ENCODE peak calls at places on chromosomes 11 and 22, in eight cellular contexts. W is left lung; N is Panc1; M is GM23338; X is cardiac muscle cell; B is adrenal gland; Y is uterus; V is CD4-positive, alpha-beta T cell. R is an unnamed sample.

GRCh38 chr11:69444381-69445130 is 36.9 kb upstream of the LINC01488 start:
- DNase-seq in W (peak; percentile 84), N (no peak), M (peak; percentile 60), X (peak; percentile 48), B (peak; percentile 53), Y (peak; percentile 75), V (no peak), R (peak; percentile 91)

GRCh38 chr11:76167590-76167989 is 38.7 kb downstream of the WNT11 start:
- DNase-seq in W (no peak), N (no peak), M (no peak), X (no peak), B (no peak), Y (no peak), V (no peak), R (no peak)

GRCh38 chr22:26592368-26593015 is 2.6 kb upstream of the TPST2 start:
- DNase-seq in W (no peak), N (no peak), M (no peak), X (no peak), B (no peak), Y (no peak), V (peak; percentile 16), R (no peak)

GRCh38 chr11:8267831-8268529 is 4.3 kb upstream of the LMO1 start:
- DNase-seq in W (no peak), N (no peak), M (peak; percentile 65), X (peak; percentile 35), B (no peak), Y (peak; percentile 9), V (peak; percentile 10), R (peak; percentile 63)

GRCh38 chr11:57163160-57163868 is 18.4 kb upstream of the LRRC55 start:
- DNase-seq in W (no peak), N (no peak), M (no peak), X (no peak), B (no peak), Y (no peak), V (no peak), R (no peak)

GRCh38 chr11:85027346-85027745 is 599.8 kb downstream of the DLG2 start:
- DNase-seq in W (no peak), N (no peak), M (no peak), X (no peak), B (no peak), Y (no peak), V (no peak), R (no peak)

GRCh38 chr11:4095509-4096230 is 1.1 kb downstream of the RRM1 start:
- DNase-seq in W (no peak), N (no peak), M (no peak), X (no peak), B (peak; percentile 23), Y (no peak), V (no peak), R (no peak)

GRCh38 chr22:49062155-49063039 is 765.3 kb downstream of the BRD1 start:
- DNase-seq in W (no peak), N (no peak), M (no peak), X (no peak), B (no peak), Y (no peak), V (no peak), R (peak; percentile 46)

GRCh38 chr11:35474677-35475076 is 50.7 kb downstream of the PAMR1 start:
- DNase-seq in W (no peak), N (no peak), M (no peak), X (no peak), B (no peak), Y (no peak), V (no peak), R (no peak)

GRCh38 chr22:31556627-31557203 is 60.4 kb downstream of the SFI1 start:
- DNase-seq in W (no peak), N (no peak), M (peak; percentile 60), X (peak; percentile 44), B (no peak), Y (no peak), V (no peak), R (no peak)

GRCh38 chr11:69221086-69221485 is 65.4 kb downstream of the SMIM38 start:
- DNase-seq in W (no peak), N (no peak), M (no peak), X (no peak), B (no peak), Y (no peak), V (no peak), R (no peak)

GRCh38 chr11:125314264-125315087 is 149.9 kb downstream of the PKNOX2 start:
- DNase-seq in W (no peak), N (no peak), M (peak; percentile 13), X (no peak), B (no peak), Y (no peak), V (no peak), R (no peak)

GRCh38 chr22:30855677-30856518 is 112.7 kb downstream of the MORC2 start:
- DNase-seq in W (no peak), N (no peak), M (no peak), X (no peak), B (no peak), Y (no peak), V (no peak), R (peak; percentile 28)

GRCh38 chr11:103202048-103202651 is 92.9 kb downstream of the DYNC2H1 start:
- DNase-seq in W (no peak), N (no peak), M (peak; percentile 62), X (peak; percentile 52), B (no peak), Y (no peak), V (no peak), R (no peak)

GRCh38 chr11:1479678-1480118 is 6.9 kb downstream of the MOB2 start:
- DNase-seq in W (no peak), N (no peak), M (no peak), X (no peak), B (no peak), Y (peak; percentile 13), V (no peak), R (peak; percentile 43)

GRCh38 chr11:119751281-119752060 is 22.5 kb upstream of the NECTIN1 start:
- DNase-seq in W (no peak), N (no peak), M (no peak), X (no peak), B (no peak), Y (no peak), V (no peak), R (peak; percentile 27)

GRCh38 chr22:46537946-46538815 is 761 bp upstream of the CELSR1 start:
- DNase-seq in W (no peak), N (no peak), M (peak; percentile 70), X (peak; percentile 72), B (no peak), Y (no peak), V (no peak), R (peak; percentile 83)
- TF ChIP-seq CTCF in W (no peak), N (peak; percentile 30), M (no peak), X (peak; percentile 14), B (no peak), Y (no peak), V (no peak), R (peak; percentile 22)

GRCh38 chr22:17319541-17319940 is 49.7 kb upstream of the CECR2 start:
- DNase-seq in W (no peak), N (no peak), M (no peak), X (peak; percentile 23), B (no peak), Y (no peak), V (no peak), R (no peak)
- H3K27ac ChIP-seq in W (no peak overlapping the region), N (no peak overlapping the region), M (no peak overlapping the region), X (no peak overlapping the region), B (no peak overlapping the region), Y (no peak overlapping the region), V (no peak overlapping the region), R (no peak overlapping the region)

DNA sequence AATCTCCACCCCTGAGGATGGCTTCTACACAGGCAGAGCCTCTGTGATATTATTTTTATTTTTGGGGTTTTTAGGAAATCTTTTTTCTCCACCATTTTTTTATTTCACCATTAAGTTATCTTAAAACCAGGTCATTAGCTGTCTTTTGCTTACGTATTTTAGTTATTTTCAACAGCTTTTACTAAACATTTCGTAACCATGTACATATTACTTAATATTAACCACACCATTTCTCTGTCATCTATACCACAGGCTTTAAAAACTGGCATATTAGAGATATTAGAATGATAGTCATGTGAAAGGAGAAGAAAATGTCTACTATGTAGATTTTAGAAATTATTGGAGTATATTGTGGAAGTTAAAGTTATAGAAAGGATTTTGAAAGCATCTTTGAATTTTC is 37.4 kb downstream of the YAP1 start:
- DNase-seq in W (no peak), N (no peak), M (no peak), X (no peak), B (no peak), Y (no peak), V (no peak), R (no peak)
- TF ChIP-seq CTCF in W (no peak), N (no peak), M (no peak), X (no peak), B (no peak), Y (no peak), V (no peak), R (no peak)

DNA sequence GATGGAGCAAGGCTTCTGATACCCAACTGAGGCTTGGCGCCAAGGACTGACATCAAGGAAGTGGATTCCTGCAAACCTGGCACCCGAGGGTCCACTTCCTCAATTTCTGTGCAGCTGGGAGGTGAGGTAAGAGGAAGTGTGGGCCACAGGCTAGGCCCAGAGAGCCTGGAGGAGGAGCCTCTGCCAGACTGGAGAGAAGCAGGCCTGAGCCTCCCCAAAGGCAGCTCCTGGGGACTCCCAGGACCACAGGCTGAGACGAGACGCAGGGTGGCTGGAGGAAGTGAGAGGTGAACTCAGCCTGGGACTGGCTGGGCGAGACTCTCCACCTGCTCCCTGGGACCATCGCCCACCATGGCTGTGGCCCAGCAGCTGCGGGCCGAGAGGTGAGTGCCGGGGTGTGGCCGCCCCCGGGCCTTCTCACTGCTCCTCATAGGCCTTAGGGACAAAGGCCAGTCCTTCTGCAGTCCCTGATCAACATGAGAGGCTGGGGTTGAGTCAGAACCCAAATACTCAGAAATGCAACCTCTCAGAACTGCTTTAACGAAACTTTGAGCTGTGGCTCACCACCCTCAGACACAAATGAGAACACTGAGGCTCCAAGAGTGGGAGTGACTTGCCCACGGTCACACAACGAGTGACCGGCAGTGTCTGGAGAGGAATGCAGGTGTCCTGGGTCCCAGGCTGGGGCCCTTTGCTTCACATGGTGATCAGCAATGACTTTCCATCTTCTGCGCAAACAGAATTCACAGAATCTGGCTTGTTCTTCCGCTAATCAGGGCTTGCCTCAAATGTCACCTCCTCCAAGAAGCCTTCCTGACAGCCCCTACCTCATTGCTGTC is at the start of gene NCF4:
- DNase-seq in W (peak; percentile 90), N (no peak), M (no peak), X (no peak), B (peak; percentile 56), Y (no peak), V (peak; percentile 24), R (peak; percentile 86)
- H3K27ac ChIP-seq in W (peak within 1 kb of the TSS; percentile 96), N (no peak within 1 kb of the TSS), M (no peak within 1 kb of the TSS), X (no peak within 1 kb of the TSS), B (peak within 1 kb of the TSS; percentile 51), Y (no peak within 1 kb of the TSS), V (no peak within 1 kb of the TSS), R (peak within 1 kb of the TSS; percentile 87)

DNA sequence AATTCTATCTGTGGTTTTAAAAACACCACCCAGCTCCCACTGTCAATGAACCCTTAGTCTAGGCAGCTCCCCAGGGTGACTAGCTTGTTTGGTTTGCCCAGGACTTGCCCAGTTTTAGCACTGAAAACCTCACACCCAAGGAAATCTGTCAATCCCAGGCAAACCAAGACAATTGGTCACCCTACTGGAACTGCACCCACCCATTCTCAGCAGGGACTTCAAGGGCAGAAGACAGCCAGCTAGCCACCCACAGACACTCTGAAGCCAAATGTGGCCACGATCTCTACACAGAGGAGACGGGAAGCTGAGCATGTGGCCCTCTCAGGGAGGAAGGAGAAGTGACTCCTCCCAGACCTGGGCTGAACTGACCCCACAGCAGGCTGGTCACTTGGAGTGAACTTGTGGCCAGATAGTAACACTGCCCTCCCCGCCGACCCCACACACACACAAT is 74.4 kb upstream of the DRD2 start:
- DNase-seq in W (no peak), N (no peak), M (no peak), X (no peak), B (no peak), Y (no peak), V (no peak), R (peak; percentile 73)
- TF ChIP-seq CTCF in W (no peak), N (no peak), M (no peak), X (no peak), B (no peak), Y (no peak), V (no peak), R (no peak)